ENCODE peak calls at places on chromosomes 2 and 18, in four cellular contexts. H is HepG2, S is K562, C is HCT116. A is an unnamed sample.

GRCh38 chr2:133780099-133780996 is 212.1 kb upstream of the NCKAP5 start:
- DNase-seq in H (peak; percentile 70), S (peak; percentile 45), C (peak; percentile 52), A (peak; percentile 51)

GRCh38 chr2:20027260-20027677 is 14.8 kb upstream of the MATN3 start:
- DNase-seq in C (no peak), S (no peak), H (peak; percentile 90), A (no peak)

GRCh38 chr2:1553671-1554295 is 140.5 kb downstream of the TPO start:
- DNase-seq in H (no peak), S (no peak), C (peak; percentile 7), A (no peak)

GRCh38 chr2:205680067-205680466 is 2.2 kb upstream of the NRP2 start:
- DNase-seq in H (peak; percentile 76), S (peak; percentile 31), C (peak; percentile 89), A (peak; percentile 41)

GRCh38 chr18:13175754-13176210 is 42.8 kb upstream of the LDLRAD4 start:
- DNase-seq in S (peak; percentile 1), C (no peak), H (peak; percentile 94), A (no peak)

GRCh38 chr18:46497129-46497528 is 159.9 kb downstream of the LOXHD1 start:
- DNase-seq in C (no peak), H (peak; percentile 10), S (peak; percentile 24), A (no peak)

GRCh38 chr18:72181241-72181764 is 362.8 kb downstream of the CBLN2 start:
- DNase-seq in C (no peak), H (no peak), S (no peak), A (no peak)

GRCh38 chr2:138787053-138787666 is 7.0 kb upstream of the NXPH2 start:
- DNase-seq in C (peak; percentile 31), H (peak; percentile 44), S (no peak), A (peak; percentile 18)

GRCh38 chr2:167134381-167135072 is 246.2 kb downstream of the XIRP2 start:
- DNase-seq in S (no peak), C (no peak), H (peak; percentile 12), A (peak; percentile 61)

GRCh38 chr2:29106241-29106640 is 9.0 kb upstream of the CLIP4 start:
- DNase-seq in S (no peak), C (no peak), H (no peak), A (no peak)

GRCh38 chr18:45806226-45806625 is 19.2 kb upstream of the SIGLEC15 start:
- DNase-seq in S (no peak), H (no peak), C (no peak), A (no peak)

GRCh38 chr2:129061079-129061785 is 742.6 kb upstream of the HS6ST1 start:
- DNase-seq in C (no peak), S (no peak), H (no peak), A (no peak)

GRCh38 chr2:229408982-229409381 is 137.9 kb upstream of the PID1 start:
- DNase-seq in S (no peak), C (no peak), H (no peak), A (no peak)

GRCh38 chr2:152542995-152543481 is 174.2 kb downstream of the PRPF40A start:
- DNase-seq in C (peak; percentile 41), H (peak; percentile 94), S (no peak), A (peak; percentile 85)

GRCh38 chr2:30422437-30422805 is 24.6 kb upstream of the LCLAT1 start:
- DNase-seq in S (no peak), C (peak; percentile 37), H (no peak), A (no peak)

GRCh38 chr2:129732630-129733026 is 246.8 kb upstream of the RAB6C start:
- DNase-seq in S (no peak), C (no peak), H (no peak), A (no peak)

GRCh38 chr2:100882645-100883613 is 63.0 kb downstream of the NPAS2 start:
- DNase-seq in C (peak; percentile 51), S (no peak), H (peak; percentile 96), A (no peak)

GRCh38 chr2:55923091-55923977 is at the start of gene EFEMP1:
- DNase-seq in S (no peak), H (no peak), C (no peak), A (no peak)

GRCh38 chr2:112566104-112566503 is 18.3 kb upstream of the CHCHD5 start:
- DNase-seq in C (no peak), H (no peak), S (no peak), A (no peak)

GRCh38 chr2:6771539-6772365 is 94.0 kb downstream of the CMPK2 start:
- DNase-seq in S (no peak), H (no peak), C (no peak), A (no peak)

GRCh38 chr2:238003234-238004032 is 36.6 kb downstream of the UBE2F start:
- DNase-seq in H (no peak), C (no peak), S (no peak), A (no peak)

GRCh38 chr2:238450440-238450861 is 23.7 kb downstream of the ASB1 start:
- DNase-seq in H (no peak), S (no peak), C (no peak), A (no peak)

GRCh38 chr18:47250415-47251046 is 929 bp downstream of the SKOR2 start:
- DNase-seq in H (no peak), C (no peak), S (no peak), A (no peak)

GRCh38 chr2:240429341-240429871 is 6.1 kb upstream of the GPC1 start:
- DNase-seq in C (no peak), H (no peak), S (no peak), A (no peak)

GRCh38 chr18:56358608-56359007 is 279.8 kb downstream of the TXNL1 start:
- DNase-seq in H (no peak), C (no peak), S (no peak), A (no peak)

GRCh38 chr2:196592331-196592911 is 47.1 kb upstream of the CCDC150 start:
- DNase-seq in H (no peak), S (no peak), C (no peak), A (no peak)

GRCh38 chr18:22847392-22847791 is 85.7 kb upstream of the RBBP8 start:
- DNase-seq in S (no peak), H (no peak), C (no peak), A (no peak)

GRCh38 chr2:68357608-68358337 is 7.3 kb upstream of the PLEK start:
- DNase-seq in C (peak; percentile 51), H (peak; percentile 52), S (no peak), A (no peak)

GRCh38 chr2:88400398-88400797 is 52.1 kb downstream of the FOXI3 start:
- DNase-seq in H (no peak), C (no peak), S (no peak), A (no peak)

GRCh38 chr2:88398122-88398655 is 54.3 kb downstream of the FOXI3 start:
- DNase-seq in S (no peak), H (no peak), C (no peak), A (no peak)

DNA sequence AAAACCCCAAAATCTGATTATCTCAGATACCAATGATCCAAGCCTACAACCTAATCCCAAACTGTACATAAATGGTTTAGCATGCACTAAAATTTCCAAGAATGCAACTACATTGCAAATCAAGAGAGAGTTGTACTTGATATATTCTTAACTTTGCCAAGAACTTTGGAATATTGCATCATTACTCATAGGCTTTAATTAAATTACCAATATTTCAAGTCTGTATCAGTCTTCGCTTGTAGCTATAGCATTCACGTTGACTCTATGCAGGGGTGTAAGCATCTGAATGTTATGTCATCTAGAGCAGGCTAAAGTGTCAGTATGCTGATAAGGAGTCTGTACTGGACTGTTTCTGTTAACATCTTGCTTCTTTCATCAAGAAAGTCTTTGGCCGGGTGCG is 56.3 kb downstream of the FOXI3 start:
- DNase-seq in S (no peak), H (no peak), C (no peak), A (no peak)
- TF ChIP-seq REST in S (no peak), H (no peak), C (no peak), A (no peak)

GRCh38 chr2:3970791-3971190 is 267.4 kb downstream of the DCDC2C start:
- DNase-seq in C (no peak), S (no peak), H (no peak), A (no peak)

GRCh38 chr2:3966470-3966869 is 263.1 kb downstream of the DCDC2C start:
- DNase-seq in S (no peak), H (no peak), C (no peak), A (no peak)

GRCh38 chr2:3960106-3960505 is 256.7 kb downstream of the DCDC2C start:
- DNase-seq in C (no peak), H (no peak), S (no peak), A (no peak)

GRCh38 chr2:3968736-3969135 is 265.4 kb downstream of the DCDC2C start:
- DNase-seq in H (no peak), C (no peak), S (no peak), A (no peak)

GRCh38 chr2:3965211-3965610 is 261.8 kb downstream of the DCDC2C start:
- DNase-seq in S (no peak), C (no peak), H (no peak), A (no peak)
- TF ChIP-seq TCF7L2 in S (no peak), C (no peak), H (no peak), A (no peak)

DNA sequence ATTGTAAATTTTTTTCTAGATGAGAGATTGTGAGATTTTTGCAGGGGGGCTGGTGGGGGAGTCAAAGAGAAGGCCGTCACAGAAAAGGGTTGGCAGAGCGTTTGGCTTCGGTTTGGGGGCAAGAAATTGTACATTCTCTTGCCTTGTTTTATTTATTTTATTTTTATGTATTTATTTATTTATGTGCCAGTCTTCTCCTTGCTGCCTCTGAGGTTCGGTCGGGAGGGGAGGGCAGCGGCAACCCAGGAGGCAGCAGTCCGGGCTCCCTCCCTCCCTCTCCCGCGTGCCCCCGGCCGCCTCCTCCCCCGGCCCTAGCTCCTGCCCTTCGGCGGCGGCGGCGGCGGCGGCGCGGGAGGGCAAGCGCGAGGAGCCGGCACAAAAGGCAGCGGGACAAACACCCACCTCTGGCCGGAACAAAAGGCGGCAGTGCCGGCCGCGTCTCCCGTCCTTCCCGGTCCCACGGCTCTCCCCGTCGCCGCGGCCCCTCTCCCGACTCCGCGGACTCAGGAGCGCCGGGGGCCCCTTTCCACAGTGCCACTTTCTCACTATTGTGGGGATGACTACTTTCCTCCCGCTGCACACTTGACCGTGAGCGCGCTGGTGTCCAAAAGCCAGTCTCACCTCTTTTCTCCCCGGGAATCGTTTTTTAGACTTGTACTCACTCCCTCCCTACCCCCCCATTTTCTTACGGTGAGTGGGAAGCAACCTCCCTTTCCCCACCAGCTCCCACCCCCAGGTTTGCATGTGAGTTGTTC is 1.2 kb downstream of the BCL11A start:
- DNase-seq in H (no peak), S (no peak), C (no peak), A (no peak)
- TF ChIP-seq REST in H (no peak), S (no peak), C (no peak), A (no peak)

GRCh38 chr18:36895606-36896005 is 66.7 kb downstream of the KIAA1328 start:
- DNase-seq in H (no peak), C (no peak), S (peak; percentile 12), A (no peak)

GRCh38 chr18:36901277-36901701 is 72.4 kb downstream of the KIAA1328 start:
- DNase-seq in S (no peak), C (no peak), H (no peak), A (no peak)

GRCh38 chr18:36903215-36903928 is 74.4 kb downstream of the KIAA1328 start:
- DNase-seq in S (no peak), H (no peak), C (no peak), A (no peak)

GRCh38 chr18:36897253-36897652 is 68.3 kb downstream of the KIAA1328 start:
- DNase-seq in H (no peak), C (no peak), S (no peak), A (no peak)

DNA sequence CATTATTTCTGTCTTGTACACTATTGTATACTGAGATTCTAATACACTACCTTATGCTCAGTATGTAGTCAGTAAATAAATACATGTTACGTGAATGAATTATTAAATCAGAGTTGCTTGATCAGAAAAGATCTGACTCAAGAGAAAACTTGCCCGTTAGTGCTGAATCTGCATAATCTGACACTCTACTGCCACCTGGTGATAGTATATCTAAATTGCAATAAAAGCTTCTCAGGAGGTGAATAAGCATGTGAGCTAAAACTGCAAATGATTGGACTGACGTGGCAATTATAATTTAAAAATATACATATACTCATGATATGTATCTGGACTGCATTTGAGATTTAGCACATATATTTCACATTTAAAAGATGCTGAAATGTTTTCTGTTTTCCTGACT is 70.4 kb downstream of the KIAA1328 start:
- DNase-seq in S (peak; percentile 48), H (peak; percentile 31), C (peak; percentile 39), A (no peak)
- TF ChIP-seq TCF7L2 in S (no peak), H (no peak), C (no peak), A (no peak)

GRCh38 chr2:191187105-191187829 is 36.5 kb upstream of the STAT4 start:
- DNase-seq in S (no peak), H (no peak), C (no peak), A (no peak)
- TF ChIP-seq REST in S (no peak), H (no peak), C (no peak), A (no peak)